ENCODE peak calls at places on chromosome 17, in seven cellular contexts. F, Y, O, K, C, W and S are unnamed samples.

GRCh38 chr17:66492080-66492479 is 189.7 kb downstream of the PRKCA start:
- DNase-seq in W (no peak), Y (no peak), F (no peak), K (no peak), O (no peak), C (no peak), S (no peak)

GRCh38 chr17:74971069-74971841 is 1.3 kb downstream of the HID1 start:
- DNase-seq in C (no peak), O (no peak), F (no peak), W (no peak), K (no peak), Y (no peak), S (no peak)

GRCh38 chr17:57234252-57235092 is 21.9 kb upstream of the MSI2 start:
- DNase-seq in K (no peak), F (no peak), W (no peak), Y (no peak), O (no peak), C (no peak), S (no peak)

GRCh38 chr17:77832180-77832560 is 126.3 kb upstream of the TNRC6C start:
- DNase-seq in K (no peak), W (no peak), O (no peak), Y (peak), C (no peak), F (no peak), S (no peak)

GRCh38 chr17:31339906-31340661 is 18.7 kb upstream of the EVI2A start:
- DNase-seq in C (no peak), O (peak), F (peak), W (peak), K (no peak), Y (no peak), S (peak)

GRCh38 chr17:65078441-65079160 is 22.1 kb upstream of the GNA13 start:
- DNase-seq in O (peak), K (no peak), F (peak), C (peak), Y (no peak), W (no peak), S (no peak)

GRCh38 chr17:60141111-60142018 is 8.4 kb upstream of the CA4 start:
- DNase-seq in W (no peak), C (no peak), F (no peak), Y (no peak), K (no peak), O (no peak), S (no peak)

GRCh38 chr17:37309051-37309450 is 66.7 kb upstream of the C17orf78 start:
- DNase-seq in W (no peak), K (no peak), O (no peak), C (no peak), F (no peak), Y (no peak), S (no peak)

GRCh38 chr17:72184805-72185204 is 64.0 kb downstream of the SOX9 start:
- DNase-seq in K (no peak), F (no peak), C (no peak), Y (no peak), O (peak), W (no peak), S (no peak)

GRCh38 chr17:65660947-65661346 is 99.5 kb upstream of the AXIN2 start:
- DNase-seq in W (peak), F (peak), O (peak), K (no peak), Y (no peak), C (no peak), S (peak)

GRCh38 chr17:876272-876671 is 94.1 kb downstream of the MRM3 start:
- DNase-seq in C (no peak), K (no peak), O (no peak), Y (no peak), W (no peak), F (no peak), S (no peak)

GRCh38 chr17:18016426-18016825 is 22.5 kb downstream of the ATPAF2 start:
- DNase-seq in O (no peak), C (no peak), F (no peak), K (no peak), W (no peak), Y (no peak), S (no peak)

GRCh38 chr17:57970706-57971105 is 15.5 kb upstream of the CUEDC1 start:
- DNase-seq in C (peak), W (no peak), Y (no peak), O (peak), K (no peak), F (no peak), S (no peak)

GRCh38 chr17:63954402-63955063 is 18.2 kb downstream of the SCN4A start:
- DNase-seq in W (no peak), F (no peak), Y (no peak), O (no peak), K (no peak), C (no peak), S (no peak)

GRCh38 chr17:82619211-82619610 is 29.0 kb downstream of the WDR45B start:
- DNase-seq in C (no peak), O (no peak), K (no peak), Y (no peak), F (no peak), W (no peak), S (no peak)

GRCh38 chr17:78184311-78184710 is 2.5 kb downstream of the TK1 start:
- DNase-seq in W (no peak), C (no peak), Y (peak), F (no peak), O (no peak), K (no peak), S (no peak)

GRCh38 chr17:40524243-40524965 is 23.0 kb upstream of the TNS4 start:
- DNase-seq in W (no peak), C (no peak), K (no peak), O (no peak), Y (peak), F (no peak), S (no peak)

GRCh38 chr17:29357821-29358232 is 32.3 kb upstream of the TAOK1 start:
- DNase-seq in C (no peak), Y (no peak), W (no peak), F (no peak), O (peak), K (no peak), S (peak)

GRCh38 chr17:27586203-27586701 is 44.7 kb upstream of the LGALS9 start:
- DNase-seq in W (no peak), K (no peak), O (peak), C (no peak), F (peak), Y (no peak), S (no peak)

GRCh38 chr17:20961551-20961950 is 81.3 kb downstream of the USP22 start:
- DNase-seq in W (no peak), C (no peak), Y (no peak), F (no peak), K (no peak), O (peak), S (peak)

GRCh38 chr17:41539979-41540701 is 12.0 kb upstream of the KRT19 start:
- DNase-seq in W (no peak), K (no peak), O (no peak), F (no peak), Y (no peak), C (peak), S (no peak)

GRCh38 chr17:83173997-83174858 is 94.8 kb downstream of the METRNL start:
- DNase-seq in F (no peak), C (peak), K (peak), W (no peak), O (peak), Y (peak), S (no peak)

GRCh38 chr17:13102477-13102876 is 84.7 kb upstream of the ELAC2 start:
- DNase-seq in W (no peak), O (no peak), Y (no peak), K (no peak), F (no peak), C (no peak), S (no peak)

GRCh38 chr17:13099906-13100305 is 82.1 kb upstream of the ELAC2 start:
- DNase-seq in O (no peak), W (no peak), Y (no peak), K (no peak), C (no peak), F (no peak), S (no peak)

GRCh38 chr17:13104576-13104975 is 86.7 kb upstream of the ELAC2 start:
- DNase-seq in K (no peak), F (no peak), C (no peak), Y (no peak), W (no peak), O (no peak), S (peak)

GRCh38 chr17:13099079-13099478 is 81.3 kb upstream of the ELAC2 start:
- DNase-seq in K (no peak), F (no peak), C (no peak), Y (no peak), O (no peak), W (no peak), S (no peak)
- TF ChIP-seq CTCF in K (no peak), F (no peak), C (no peak), Y (no peak), O (no peak), W (no peak), S (no peak)

GRCh38 chr17:42578282-42578869 is 847 bp upstream of the PSMC3IP start:
- DNase-seq in O (peak), Y (peak), K (peak), W (peak), C (peak), F (no peak), S (peak)
- TF ChIP-seq CTCF in O (peak), Y (no peak), K (peak), W (peak), C (peak), F (peak), S (peak)

GRCh38 chr17:34638526-34639260 is 59.3 kb downstream of the TMEM132E start:
- DNase-seq in Y (no peak), C (no peak), O (no peak), K (no peak), F (no peak), W (no peak), S (no peak)
- TF ChIP-seq CTCF in Y (no peak), C (no peak), O (no peak), K (no peak), F (no peak), W (no peak), S (no peak)

GRCh38 chr17:61221181-61221580 is 178.5 kb upstream of the TBX2 start:
- DNase-seq in F (no peak), K (no peak), W (no peak), O (no peak), C (no peak), Y (no peak), S (no peak)
- TF ChIP-seq CTCF in F (no peak), K (no peak), W (no peak), O (no peak), C (no peak), Y (no peak), S (no peak)